ENCODE peak calls at places on chromosomes 2 and 18, in seven cellular contexts. K is A549, B is right lobe of liver, C is endothelial cell of umbilical vein, S is tibial nerve, W is osteoblast, F is HAP-1. D is an unnamed sample.

GRCh38 chr2:119678021-119678656 is 862 bp upstream of the TMEM177 start:
- DNase-seq in W (no peak), F (no peak), K (no peak), C (no peak), S (no peak), B (peak; percentile 64), D (peak; percentile 49)

GRCh38 chr18:24600076-24600654 is 139.7 kb downstream of the HRH4 start:
- DNase-seq in C (peak; percentile 76), F (peak; percentile 47), W (peak; percentile 17), K (peak; percentile 41), S (no peak), B (no peak), D (no peak)

GRCh38 chr2:121095257-121096080 is 189.5 kb downstream of the TFCP2L1 start:
- DNase-seq in S (no peak), F (peak; percentile 85), B (peak; percentile 78), W (peak; percentile 97), K (peak; percentile 79), C (peak; percentile 45), D (peak; percentile 80)

GRCh38 chr2:23624378-23624777 is 239.4 kb downstream of the KLHL29 start:
- DNase-seq in C (no peak), S (no peak), F (peak; percentile 52), W (peak; percentile 63), K (peak; percentile 50), B (peak; percentile 17), D (no peak)

GRCh38 chr2:94999431-94999883 is 26.1 kb upstream of the MAL start:
- DNase-seq in B (no peak), W (no peak), C (no peak), F (no peak), S (no peak), K (no peak), D (no peak)

GRCh38 chr2:199499005-199499404 is 41.3 kb upstream of the SATB2 start:
- DNase-seq in W (no peak), F (no peak), B (no peak), K (no peak), S (no peak), C (no peak), D (no peak)

GRCh38 chr2:205129531-205129930 is 552.8 kb upstream of the NRP2 start:
- DNase-seq in K (no peak), F (no peak), S (no peak), B (no peak), C (no peak), W (no peak), D (no peak)

GRCh38 chr2:71940695-71941094 is 207.0 kb downstream of the CYP26B1 start:
- DNase-seq in F (no peak), K (no peak), C (no peak), S (no peak), W (no peak), B (peak; percentile 80), D (no peak)

GRCh38 chr2:67237288-67237687 is 159.8 kb upstream of the ETAA1 start:
- DNase-seq in C (no peak), W (no peak), S (no peak), K (no peak), B (no peak), F (no peak), D (no peak)

GRCh38 chr2:47063159-47063930 is 91.8 kb downstream of the STPG4 start:
- DNase-seq in K (no peak), F (no peak), S (no peak), B (no peak), W (peak; percentile 45), C (no peak), D (no peak)

GRCh38 chr2:1339757-1340515 is 73.3 kb upstream of the TPO start:
- DNase-seq in S (no peak), F (no peak), C (no peak), W (no peak), B (no peak), K (no peak), D (no peak)

GRCh38 chr2:46379213-46380037 is 82.2 kb downstream of the EPAS1 start:
- DNase-seq in C (no peak), K (no peak), S (no peak), F (no peak), W (peak; percentile 75), B (no peak), D (no peak)

GRCh38 chr18:62614499-62614898 is 91.7 kb downstream of the ZCCHC2 start:
- DNase-seq in S (no peak), F (no peak), W (no peak), B (no peak), C (no peak), K (no peak), D (no peak)

GRCh38 chr18:62612721-62613120 is 89.9 kb downstream of the ZCCHC2 start:
- DNase-seq in B (no peak), F (no peak), S (no peak), W (no peak), C (no peak), K (no peak), D (no peak)

GRCh38 chr18:62610509-62611394 is 87.9 kb downstream of the ZCCHC2 start:
- DNase-seq in B (no peak), K (no peak), W (no peak), C (no peak), F (peak; percentile 25), S (no peak), D (no peak)

GRCh38 chr18:62612246-62612645 is 89.4 kb downstream of the ZCCHC2 start:
- DNase-seq in W (no peak), S (no peak), B (no peak), K (no peak), F (no peak), C (no peak), D (no peak)

DNA sequence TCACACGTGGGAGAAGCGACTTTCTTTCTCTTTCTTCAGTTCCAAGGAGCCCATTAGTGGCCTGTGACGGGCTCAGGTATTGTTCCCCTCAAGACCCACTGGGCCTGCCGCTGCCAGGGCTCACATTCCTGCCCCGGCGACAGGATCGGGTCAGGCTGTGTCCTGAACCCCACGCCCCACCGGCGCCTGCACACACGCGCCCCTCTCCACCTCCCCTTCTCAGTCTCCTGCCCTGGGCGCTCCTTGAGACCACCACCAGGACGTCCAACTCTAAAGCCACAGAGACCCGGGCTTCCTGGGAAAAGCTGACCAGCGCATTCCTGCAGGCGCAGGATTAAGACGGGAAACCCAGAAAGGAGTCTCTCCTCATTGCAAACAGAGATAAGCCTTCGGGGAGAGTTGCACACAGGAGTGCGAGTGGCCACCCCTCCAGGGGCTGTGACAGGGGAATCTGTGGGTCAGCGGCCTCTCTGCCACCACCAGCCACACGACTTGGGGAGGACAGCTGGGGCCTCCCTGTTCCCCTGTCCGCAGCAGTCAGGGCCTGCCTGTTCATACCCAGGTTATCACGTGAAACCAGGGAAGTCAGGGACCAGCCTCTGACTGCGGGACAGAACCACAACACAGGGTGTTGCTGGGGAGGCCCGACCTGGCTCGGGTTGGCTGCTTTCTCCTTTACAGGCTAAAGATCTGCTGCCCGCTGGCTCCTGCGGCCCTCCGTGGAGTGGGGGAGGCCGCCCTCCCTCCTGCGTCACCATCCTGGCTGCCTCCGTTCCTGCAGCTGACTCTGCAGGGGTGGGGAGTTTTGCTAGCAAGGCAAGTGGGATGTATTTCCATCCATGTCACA is 88.8 kb downstream of the ZCCHC2 start:
- DNase-seq in F (no peak), C (no peak), B (no peak), W (peak; percentile 54), S (no peak), K (no peak), D (no peak)
- H3K4me3 ChIP-seq in F (no peak overlapping the region), C (no peak overlapping the region), B (peak overlapping the region; percentile 1), W (no peak overlapping the region), S (peak overlapping the region; percentile 39), K (no peak overlapping the region), D (no peak overlapping the region)

DNA sequence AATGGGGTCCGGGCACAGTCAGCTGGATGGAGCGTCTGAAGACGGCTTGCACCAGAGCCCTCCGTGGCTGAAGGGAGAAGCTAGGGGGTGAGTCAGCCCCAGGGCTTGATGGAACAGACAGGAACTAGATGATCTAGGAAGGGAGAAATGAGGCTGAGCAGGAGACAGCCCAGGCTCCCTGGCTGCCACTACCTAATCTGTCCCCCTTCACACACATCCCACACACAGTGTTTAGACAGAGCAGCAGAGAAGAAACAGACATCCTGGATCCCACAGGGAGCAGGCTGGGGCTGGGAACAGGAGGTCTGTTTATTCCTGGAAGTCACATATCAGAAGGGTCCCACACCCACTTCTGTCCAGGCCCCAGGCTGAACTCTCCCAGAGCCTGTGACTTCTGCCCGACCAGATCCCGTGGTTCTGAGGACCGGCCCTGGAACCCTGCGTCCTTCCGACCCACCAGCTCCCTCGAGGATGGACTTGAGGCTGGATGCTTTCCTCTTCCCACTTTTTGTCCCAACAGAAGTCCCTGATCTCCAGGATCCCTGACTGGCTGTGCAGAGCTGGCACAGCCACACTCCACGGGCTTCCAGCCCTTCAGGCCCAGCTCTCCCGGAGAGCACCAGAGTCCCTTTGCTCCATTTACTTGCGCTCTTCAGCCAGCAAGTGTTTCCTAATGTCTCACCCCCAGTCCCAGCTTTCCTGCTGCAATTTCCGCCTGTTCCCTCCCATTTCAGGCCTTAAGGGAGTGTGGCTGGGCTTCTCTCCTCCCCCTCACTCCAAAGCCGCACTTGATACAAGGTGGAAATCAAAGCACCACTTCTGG is 1.5 kb upstream of the GPBAR1 start:
- DNase-seq in F (no peak), C (peak; percentile 56), W (peak; percentile 95), S (peak; percentile 29), K (no peak), B (no peak), D (no peak)
- H3K4me1 ChIP-seq in F (no peaks in the 10 kb centered on the region), C (peaks cover 17% of the 10 kb centered on the region), W (peaks cover 14% of the 10 kb centered on the region), S (peaks cover 66% of the 10 kb centered on the region), K (no peaks in the 10 kb centered on the region), B (no peaks in the 10 kb centered on the region), D (peaks cover 30% of the 10 kb centered on the region)

DNA sequence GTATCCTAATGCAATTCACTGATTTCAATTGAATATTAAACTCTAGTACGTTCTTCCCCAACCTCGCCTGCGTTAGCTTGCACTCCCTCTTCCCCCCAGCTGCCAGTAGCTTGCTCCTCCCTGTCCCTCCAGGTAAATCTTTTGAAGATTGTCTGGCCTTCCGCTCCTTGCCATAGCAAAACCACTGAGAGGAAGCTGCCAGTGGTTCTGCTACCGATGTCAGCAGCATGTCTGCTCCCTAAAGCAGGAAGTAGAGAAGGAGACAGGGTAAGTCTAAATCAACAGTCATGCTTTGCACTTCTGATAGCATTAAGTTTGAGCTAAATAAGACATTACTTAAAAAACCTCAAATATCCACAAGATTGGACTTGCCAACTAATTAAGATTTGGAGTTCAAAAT is 89.1 kb downstream of the SCN2A start:
- DNase-seq in F (no peak), B (no peak), K (no peak), W (no peak), C (no peak), S (no peak), D (no peak)
- H3K4me3 ChIP-seq in F (no peak overlapping the region), B (no peak overlapping the region), K (no peak overlapping the region), W (no peak overlapping the region), C (no peak overlapping the region), S (no peak overlapping the region), D (no peak overlapping the region)

DNA sequence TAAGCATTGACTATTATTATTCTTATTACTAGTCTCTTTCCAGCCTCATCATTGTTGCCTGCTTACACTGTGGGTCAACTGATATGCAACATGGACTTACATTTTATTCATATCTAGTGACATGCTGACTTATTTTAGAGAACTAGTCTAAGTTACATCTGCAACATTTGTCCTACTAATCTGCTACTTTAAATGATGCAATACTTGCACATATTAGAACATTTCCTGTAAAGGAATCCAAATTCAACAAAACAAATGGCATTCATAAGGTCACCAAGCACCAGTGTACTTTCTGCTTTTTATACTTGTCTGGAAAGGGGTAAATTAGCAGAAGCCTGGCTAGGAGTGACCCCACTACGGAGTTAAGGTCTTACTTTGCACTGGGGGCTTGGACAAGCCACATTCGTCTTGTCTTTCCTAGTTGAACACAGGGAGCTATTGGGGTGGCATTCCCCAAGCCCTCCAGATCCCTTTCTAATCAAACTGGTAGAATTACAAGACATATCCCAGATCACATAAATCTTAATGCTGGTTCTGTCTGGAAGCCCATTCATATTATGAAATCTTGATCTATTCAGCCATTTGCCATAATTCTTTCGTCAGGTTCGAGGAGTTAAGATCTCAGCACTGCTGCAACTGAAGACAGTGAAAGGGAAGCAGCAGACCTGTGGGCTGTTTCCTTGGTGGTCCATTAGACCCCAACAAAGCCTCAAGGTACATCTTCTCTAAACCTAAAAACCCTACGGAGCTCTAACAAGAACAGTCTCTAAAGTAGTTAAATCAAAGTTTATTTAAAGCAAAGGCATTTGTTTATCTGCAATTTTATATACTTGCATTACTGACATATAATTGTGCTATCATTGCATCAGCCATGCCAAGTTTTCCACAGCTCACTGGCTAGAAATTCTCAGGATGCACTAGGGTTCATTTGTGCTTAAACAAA is 49.9 kb upstream of the RTN4 start:
- DNase-seq in C (peak; percentile 87), S (no peak), F (no peak), B (no peak), K (peak; percentile 28), W (no peak), D (no peak)
- H3K4me1 ChIP-seq in C (peaks cover 68% of the 10 kb centered on the region), S (peaks cover 52% of the 10 kb centered on the region), F (peaks cover 11% of the 10 kb centered on the region), B (no peaks in the 10 kb centered on the region), K (peaks cover 58% of the 10 kb centered on the region), W (peaks cover 62% of the 10 kb centered on the region), D (peaks cover 37% of the 10 kb centered on the region)